ENCODE peak calls at places on chromosomes 7 and 10, in seven cellular contexts. One of them, this sample, is unnamed.

GRCh38 chr7:136869991-136870798 is 1.7 kb downstream of the CHRM2 start:
- DNase-seq in K562: no peak
- DNase-seq in SK-N-SH: peak
- DNase-seq in H1: no peak
- DNase-seq in HepG2: no peak
- DNase-seq in HCT116: no peak
- DNase-seq in GM12878: no peak
- DNase-seq in this sample: no peak

GRCh38 chr10:125028291-125028867 is 86.5 kb downstream of the ZRANB1 start:
- DNase-seq in H1: no peak
- DNase-seq in GM12878: no peak
- DNase-seq in K562: no peak
- DNase-seq in HepG2: no peak
- DNase-seq in SK-N-SH: peak
- DNase-seq in HCT116: no peak
- DNase-seq in this sample: no peak

GRCh38 chr7:6232534-6232933 is 39.9 kb downstream of the CYTH3 start:
- DNase-seq in K562: peak
- DNase-seq in H1: no peak
- DNase-seq in HCT116: no peak
- DNase-seq in HepG2: no peak
- DNase-seq in SK-N-SH: no peak
- DNase-seq in GM12878: no peak
- DNase-seq in this sample: no peak

GRCh38 chr10:59354434-59354833 is 7.9 kb downstream of the FAM13C start:
- DNase-seq in H1: no peak
- DNase-seq in GM12878: no peak
- DNase-seq in K562: no peak
- DNase-seq in SK-N-SH: no peak
- DNase-seq in HCT116: no peak
- DNase-seq in HepG2: no peak
- DNase-seq in this sample: no peak

GRCh38 chr7:1893025-1893424 is 222.9 kb downstream of the ELFN1 start:
- DNase-seq in SK-N-SH: no peak
- DNase-seq in H1: no peak
- DNase-seq in GM12878: no peak
- DNase-seq in K562: no peak
- DNase-seq in HCT116: no peak
- DNase-seq in HepG2: no peak
- DNase-seq in this sample: no peak

GRCh38 chr7:50798126-50798525 is 15.4 kb upstream of the GRB10 start:
- DNase-seq in GM12878: no peak
- DNase-seq in K562: no peak
- DNase-seq in SK-N-SH: no peak
- DNase-seq in H1: no peak
- DNase-seq in HCT116: no peak
- DNase-seq in HepG2: no peak
- DNase-seq in this sample: no peak

GRCh38 chr7:80584778-80585177 is 53.7 kb upstream of the CD36 start:
- DNase-seq in GM12878: no peak
- DNase-seq in K562: no peak
- DNase-seq in HepG2: peak
- DNase-seq in HCT116: no peak
- DNase-seq in SK-N-SH: no peak
- DNase-seq in H1: no peak
- DNase-seq in this sample: no peak

GRCh38 chr10:55966131-55966530 is 394.9 kb downstream of the ZWINT start:
- DNase-seq in GM12878: no peak
- DNase-seq in HCT116: no peak
- DNase-seq in SK-N-SH: no peak
- DNase-seq in K562: no peak
- DNase-seq in H1: no peak
- DNase-seq in HepG2: no peak
- DNase-seq in this sample: peak

GRCh38 chr7:116501425-116502167 is 2.1 kb downstream of the CAV2 start:
- DNase-seq in HepG2: no peak
- DNase-seq in H1: no peak
- DNase-seq in K562: peak
- DNase-seq in GM12878: no peak
- DNase-seq in HCT116: no peak
- DNase-seq in SK-N-SH: no peak
- DNase-seq in this sample: no peak

GRCh38 chr10:57706576-57707299 is 561.0 kb downstream of the IPMK start:
- DNase-seq in H1: no peak
- DNase-seq in K562: no peak
- DNase-seq in HepG2: no peak
- DNase-seq in GM12878: no peak
- DNase-seq in SK-N-SH: no peak
- DNase-seq in HCT116: no peak
- DNase-seq in this sample: no peak
- TF ChIP-seq JUND in H1: no peak
- TF ChIP-seq JUND in K562: no peak
- TF ChIP-seq JUND in HepG2: no peak
- TF ChIP-seq JUND in GM12878: no peak
- TF ChIP-seq JUND in SK-N-SH: no peak
- TF ChIP-seq JUND in HCT116: no peak
- TF ChIP-seq JUND in this sample: no peak

DNA sequence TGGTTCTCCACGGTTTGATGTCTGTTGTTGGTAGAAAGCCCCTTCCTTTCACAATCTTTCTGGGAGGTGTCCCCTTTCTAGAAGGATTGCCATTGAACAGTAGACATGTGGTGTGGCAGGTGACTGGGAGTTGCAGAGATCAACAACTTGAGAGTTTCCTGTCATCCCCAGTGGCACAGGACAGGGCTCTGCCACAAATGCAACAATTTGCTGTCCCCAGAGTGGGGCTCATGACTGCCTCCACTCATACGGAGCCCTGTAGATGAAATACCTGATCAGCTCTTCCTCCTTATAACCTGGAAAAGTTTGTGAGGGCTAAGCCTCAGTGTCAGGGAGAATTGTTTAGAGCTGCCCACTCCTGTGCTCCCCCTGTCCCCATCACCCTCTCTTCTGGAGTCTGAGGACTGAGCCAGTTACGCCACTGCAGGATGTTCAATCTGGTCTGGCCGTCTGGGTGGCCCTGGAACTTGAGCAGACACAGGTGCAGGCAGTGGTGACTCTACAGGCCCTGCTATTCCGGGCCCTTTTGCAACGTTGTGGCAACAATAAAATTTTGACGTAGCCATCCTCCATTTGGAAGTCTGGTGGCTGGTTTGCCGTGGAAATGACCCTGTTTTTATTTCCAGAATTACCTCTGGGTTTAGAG is 6.5 kb downstream of the DBNL start:
- DNase-seq in H1: no peak
- DNase-seq in K562: no peak
- DNase-seq in SK-N-SH: no peak
- DNase-seq in HCT116: no peak
- DNase-seq in GM12878: no peak
- DNase-seq in HepG2: no peak
- DNase-seq in this sample: no peak
- TF ChIP-seq JUND in H1: no peak
- TF ChIP-seq JUND in K562: no peak
- TF ChIP-seq JUND in SK-N-SH: no peak
- TF ChIP-seq JUND in HCT116: no peak
- TF ChIP-seq JUND in GM12878: no peak
- TF ChIP-seq JUND in HepG2: no peak
- TF ChIP-seq JUND in this sample: no peak

GRCh38 chr10:63058236-63058635 is 74.9 kb upstream of the NRBF2 start:
- DNase-seq in H1: no peak
- DNase-seq in HCT116: no peak
- DNase-seq in K562: no peak
- DNase-seq in GM12878: no peak
- DNase-seq in SK-N-SH: no peak
- DNase-seq in HepG2: no peak
- DNase-seq in this sample: no peak
- TF ChIP-seq JUND in H1: no peak
- TF ChIP-seq JUND in HCT116: no peak
- TF ChIP-seq JUND in K562: no peak
- TF ChIP-seq JUND in GM12878: no peak
- TF ChIP-seq JUND in SK-N-SH: no peak
- TF ChIP-seq JUND in HepG2: no peak
- TF ChIP-seq JUND in this sample: no peak

GRCh38 chr7:156178857-156179256 is 366.6 kb upstream of the SHH start:
- DNase-seq in HCT116: no peak
- DNase-seq in SK-N-SH: no peak
- DNase-seq in GM12878: no peak
- DNase-seq in H1: no peak
- DNase-seq in HepG2: no peak
- DNase-seq in K562: no peak
- DNase-seq in this sample: no peak
- TF ChIP-seq JUND in HCT116: no peak
- TF ChIP-seq JUND in SK-N-SH: no peak
- TF ChIP-seq JUND in GM12878: no peak
- TF ChIP-seq JUND in H1: no peak
- TF ChIP-seq JUND in HepG2: no peak
- TF ChIP-seq JUND in K562: no peak
- TF ChIP-seq JUND in this sample: no peak

GRCh38 chr10:131198401-131198800 is 113.1 kb downstream of the TCERG1L start:
- DNase-seq in HepG2: no peak
- DNase-seq in SK-N-SH: no peak
- DNase-seq in H1: no peak
- DNase-seq in GM12878: no peak
- DNase-seq in K562: no peak
- DNase-seq in HCT116: no peak
- DNase-seq in this sample: no peak
- TF ChIP-seq JUND in HepG2: no peak
- TF ChIP-seq JUND in SK-N-SH: no peak
- TF ChIP-seq JUND in H1: no peak
- TF ChIP-seq JUND in GM12878: no peak
- TF ChIP-seq JUND in K562: no peak
- TF ChIP-seq JUND in HCT116: no peak
- TF ChIP-seq JUND in this sample: no peak

DNA sequence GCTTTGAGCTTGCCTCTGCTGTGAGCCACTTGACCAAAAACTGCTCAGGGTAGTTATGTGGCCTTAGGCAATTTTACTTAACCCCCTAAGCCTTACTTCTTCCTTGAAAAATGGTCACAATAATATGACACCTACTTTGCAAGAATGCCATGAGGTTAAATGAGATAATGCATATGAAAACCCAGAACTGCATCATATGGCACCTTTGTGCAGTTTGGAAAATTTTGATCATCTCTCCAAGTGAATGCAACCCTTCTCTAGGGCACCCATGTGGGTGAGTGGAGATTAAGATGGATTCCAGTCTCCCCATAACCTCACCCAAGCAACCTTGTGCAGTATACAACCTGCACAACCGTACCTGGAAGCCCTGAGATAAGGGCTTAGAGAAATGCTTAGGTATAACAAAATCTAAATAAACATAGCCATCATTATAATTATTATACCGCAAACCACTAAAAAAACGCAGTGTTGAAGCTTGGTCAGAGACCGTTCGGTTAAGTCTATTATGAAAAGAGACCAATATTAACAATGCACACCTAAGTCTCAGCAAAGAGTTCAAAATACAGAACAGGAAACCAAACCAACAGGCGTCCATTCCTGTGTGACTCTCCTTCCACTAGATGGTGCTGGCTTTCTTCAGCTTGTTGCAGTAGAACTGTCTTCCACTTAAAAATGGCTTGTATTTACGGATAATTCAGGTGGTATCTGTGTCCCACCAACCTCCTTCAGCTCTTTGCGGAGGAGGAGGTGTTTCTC is 21.0 kb upstream of the ASB15 start:
- DNase-seq in HCT116: peak
- DNase-seq in H1: no peak
- DNase-seq in GM12878: no peak
- DNase-seq in SK-N-SH: peak
- DNase-seq in K562: peak
- DNase-seq in HepG2: peak
- DNase-seq in this sample: peak
- TF ChIP-seq JUND in HCT116: no peak
- TF ChIP-seq JUND in H1: no peak
- TF ChIP-seq JUND in GM12878: no peak
- TF ChIP-seq JUND in SK-N-SH: no peak
- TF ChIP-seq JUND in K562: peak
- TF ChIP-seq JUND in HepG2: no peak
- TF ChIP-seq JUND in this sample: no peak

GRCh38 chr7:11754123-11754522 is 77.9 kb downstream of the THSD7A start:
- DNase-seq in SK-N-SH: no peak
- DNase-seq in GM12878: no peak
- DNase-seq in HCT116: no peak
- DNase-seq in K562: no peak
- DNase-seq in H1: no peak
- DNase-seq in HepG2: no peak
- DNase-seq in this sample: no peak
- TF ChIP-seq JUND in SK-N-SH: no peak
- TF ChIP-seq JUND in GM12878: no peak
- TF ChIP-seq JUND in HCT116: no peak
- TF ChIP-seq JUND in K562: no peak
- TF ChIP-seq JUND in H1: no peak
- TF ChIP-seq JUND in HepG2: no peak
- TF ChIP-seq JUND in this sample: no peak

DNA sequence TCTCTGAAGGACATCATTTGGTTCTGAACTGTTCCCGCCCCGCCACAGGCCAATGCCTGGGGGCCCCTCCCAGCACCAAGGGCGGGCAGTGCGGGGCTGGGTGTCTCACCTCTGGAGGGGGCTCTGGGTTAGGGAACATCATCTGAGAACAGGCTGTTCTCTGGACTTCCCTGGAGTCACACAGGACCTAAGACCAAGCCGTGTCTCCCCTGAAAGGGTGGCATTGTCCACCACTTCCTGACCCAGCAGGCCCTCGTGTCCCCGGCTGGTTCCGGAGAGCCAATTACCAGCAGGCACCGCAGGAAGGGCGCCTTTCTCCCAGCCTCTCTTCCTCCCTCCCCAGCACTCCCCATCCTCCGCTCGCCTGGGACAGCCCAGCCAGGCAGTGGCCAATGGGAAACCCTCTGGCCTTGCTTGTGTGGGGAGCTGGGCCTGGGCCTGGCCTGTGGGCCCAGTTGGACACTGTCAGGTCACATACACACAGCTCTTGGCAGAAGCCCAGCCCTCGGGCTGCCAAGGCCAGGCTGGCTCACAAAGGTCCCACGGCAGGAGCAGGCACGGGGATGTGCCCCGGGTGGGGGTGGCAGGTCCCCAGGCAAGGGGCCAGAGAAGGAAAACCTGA is 119.5 kb downstream of the SPDYE5 start:
- DNase-seq in H1: peak
- DNase-seq in GM12878: no peak
- DNase-seq in HCT116: no peak
- DNase-seq in HepG2: peak
- DNase-seq in SK-N-SH: no peak
- DNase-seq in K562: no peak
- DNase-seq in this sample: peak
- TF ChIP-seq JUND in H1: no peak
- TF ChIP-seq JUND in GM12878: no peak
- TF ChIP-seq JUND in HCT116: no peak
- TF ChIP-seq JUND in HepG2: no peak
- TF ChIP-seq JUND in SK-N-SH: no peak
- TF ChIP-seq JUND in K562: no peak
- TF ChIP-seq JUND in this sample: no peak

This sample was measured in T47D.